ENCODE peak calls at places on chromosome 13, in four cellular contexts. I is K562, W is WTC11, S is HepG2. F is an unnamed sample.
A peak's percentile ranks its signal among the peaks of the same experiment; 100 is the strongest.

GRCh38 chr13:26721251-26721939 is 39.2 kb downstream of the GPR12 start:
- DNase-seq in I (no peak), W (no peak), S (no peak), F (no peak)

GRCh38 chr13:29165840-29166239 is 345.7 kb downstream of the MTUS2 start:
- DNase-seq in I (no peak), W (no peak), S (no peak), F (no peak)

GRCh38 chr13:58032676-58033440 is 401.3 kb downstream of the PCDH17 start:
- DNase-seq in I (no peak), W (no peak), S (no peak), F (no peak)

GRCh38 chr13:67366533-67366932 is 136.4 kb upstream of the PCDH9 start:
- DNase-seq in I (no peak), W (no peak), S (no peak), F (no peak)

GRCh38 chr13:69178000-69178399 is 929.6 kb upstream of the ATXN8OS start:
- DNase-seq in I (no peak), W (no peak), S (no peak), F (no peak)

GRCh38 chr13:97308735-97309429 is 86.7 kb downstream of the MBNL2 start:
- DNase-seq in I (no peak), W (no peak), S (peak; percentile 48), F (no peak)

GRCh38 chr13:26873174-26873698 is 112.7 kb upstream of the GPR12 start:
- DNase-seq in I (no peak), W (no peak), S (no peak), F (no peak)

GRCh38 chr13:25455146-25455545 is 83.4 kb downstream of the ATP8A2 start:
- DNase-seq in I (no peak), W (no peak), S (no peak), F (no peak)

GRCh38 chr13:112859128-112859816 is 109.7 kb upstream of the MCF2L start:
- DNase-seq in I (no peak), W (no peak), S (no peak), F (no peak)

GRCh38 chr13:108920137-108920536 is 290.7 kb downstream of the MYO16 start:
- DNase-seq in I (no peak), W (no peak), S (no peak), F (no peak)

GRCh38 chr13:42544246-42544915 is 29.6 kb upstream of the TNFSF11 start:
- DNase-seq in I (no peak), W (no peak), S (no peak), F (no peak)

GRCh38 chr13:34369925-34370324 is 552.0 kb downstream of the RFC3 start:
- DNase-seq in I (no peak), W (no peak), S (no peak), F (no peak)

GRCh38 chr13:97068964-97069815 is 74.9 kb upstream of the OXGR1 start:
- DNase-seq in I (no peak), W (no peak), S (no peak), F (no peak)

GRCh38 chr13:40096357-40096911 is 441.0 kb downstream of the COG6 start:
- DNase-seq in I (no peak), W (no peak), S (no peak), F (no peak)

GRCh38 chr13:100550433-100550832 is 38.2 kb downstream of the GGACT start:
- DNase-seq in I (no peak), W (no peak), S (no peak), F (peak; percentile 39)

GRCh38 chr13:110042253-110042652 is 255.9 kb upstream of the IRS2 start:
- DNase-seq in I (no peak), W (no peak), S (no peak), F (no peak)

GRCh38 chr13:53090507-53090906 is 61.9 kb downstream of the OLFM4 start:
- DNase-seq in I (no peak), W (no peak), S (no peak), F (no peak)

GRCh38 chr13:27251166-27252088 is at the start of gene RPL21:
- DNase-seq in I (peak; percentile 80), W (peak; percentile 85), S (peak; percentile 91), F (peak; percentile 89)

GRCh38 chr13:86725105-86725504 is 925.9 kb upstream of the SLITRK6 start:
- DNase-seq in I (no peak), W (peak; percentile 28), S (no peak), F (peak; percentile 60)

GRCh38 chr13:77521194-77521593 is 14.3 kb upstream of the SCEL start:
- DNase-seq in I (no peak), W (no peak), S (no peak), F (no peak)

GRCh38 chr13:37475966-37476365 is 122.6 kb downstream of the POSTN start:
- DNase-seq in I (no peak), W (no peak), S (no peak), F (no peak)

DNA sequence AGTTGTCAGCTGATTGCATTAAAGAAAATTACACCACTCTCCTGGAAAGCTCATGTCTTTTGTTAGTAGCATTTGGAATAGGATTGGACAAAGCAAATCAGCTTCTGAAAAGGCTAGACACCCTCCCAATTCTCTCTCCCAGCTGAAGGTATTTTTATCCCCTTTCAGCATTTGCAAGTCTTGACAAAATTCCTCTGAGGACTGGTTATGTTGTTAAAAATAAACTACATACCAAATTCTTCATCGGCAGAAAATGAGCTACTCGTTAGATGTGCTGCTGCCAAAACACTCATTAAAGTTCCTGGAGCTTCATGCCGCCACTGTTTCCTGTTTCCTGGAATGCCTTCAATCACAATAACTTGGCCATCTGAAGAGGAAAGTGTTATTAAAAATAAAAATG is 37.1 kb downstream of the UTP14C start:
- DNase-seq in I (no peak), W (no peak), S (no peak), F (no peak)
- TF ChIP-seq ELF4 in I (no peak), W (no peak), S (no peak), F (no peak)

GRCh38 chr13:111213964-111214726 is 99.0 kb downstream of the ARHGEF7 start:
- DNase-seq in I (no peak), W (no peak), S (no peak), F (no peak)
- TF ChIP-seq ELF4 in I (no peak), W (no peak), S (no peak), F (no peak)

GRCh38 chr13:20938302-20938701 is 35.8 kb upstream of the XPO4 start:
- DNase-seq in I (no peak), W (peak; percentile 20), S (peak; percentile 32), F (no peak)

GRCh38 chr13:20940083-20940482 is 37.5 kb upstream of the XPO4 start:
- DNase-seq in I (no peak), W (no peak), S (peak; percentile 83), F (no peak)

GRCh38 chr13:20943519-20944012 is 41.0 kb upstream of the XPO4 start:
- DNase-seq in I (peak; percentile 59), W (peak; percentile 87), S (peak; percentile 74), F (peak; percentile 62)

GRCh38 chr13:20942938-20943518 is 40.5 kb upstream of the XPO4 start:
- DNase-seq in I (no peak), W (no peak), S (no peak), F (no peak)

GRCh38 chr13:20939662-20940061 is 37.1 kb upstream of the XPO4 start:
- DNase-seq in I (no peak), W (no peak), S (no peak), F (no peak)
- TF ChIP-seq ELF4 in I (no peak), W (no peak), S (no peak), F (no peak)

GRCh38 chr13:48906200-48906599 is 69.5 kb upstream of the FNDC3A start:
- DNase-seq in I (no peak), W (no peak), S (no peak), F (no peak)

GRCh38 chr13:48901786-48902185 is 73.9 kb upstream of the FNDC3A start:
- DNase-seq in I (no peak), W (no peak), S (no peak), F (no peak)

GRCh38 chr13:48904668-48905290 is 70.9 kb upstream of the FNDC3A start:
- DNase-seq in I (no peak), W (no peak), S (no peak), F (no peak)

DNA sequence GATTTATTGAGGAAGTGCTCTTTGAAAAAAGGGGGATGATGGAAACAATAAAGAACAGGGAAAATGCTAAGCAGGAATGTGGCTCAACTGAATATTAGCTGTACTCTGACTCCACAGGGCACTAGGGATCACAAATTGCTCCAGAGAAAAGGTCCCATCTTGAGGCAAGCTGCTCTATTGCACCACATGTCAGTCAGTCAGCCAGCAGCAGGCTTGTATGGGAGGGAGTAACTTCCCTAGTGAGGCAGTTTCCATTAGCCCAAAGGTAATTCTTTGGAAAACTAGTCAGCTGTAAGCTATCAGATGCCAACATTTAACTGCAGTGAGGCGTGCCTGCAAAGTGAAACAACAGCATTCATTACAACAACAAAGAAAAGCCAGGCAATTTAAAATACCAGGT is 73.3 kb upstream of the FNDC3A start:
- DNase-seq in I (no peak), W (no peak), S (no peak), F (no peak)
- TF ChIP-seq ELF4 in I (no peak), W (no peak), S (no peak), F (no peak)

F was measured in HEK293T.